ENCODE peak calls at places on chromosomes 12 and 14, in eight cellular contexts. K is GM10248; F is AG09309; S is mesothelial cell of epicardium; B is astrocyte of the spinal cord; R is type B pancreatic cell; W is ovary; Y is CD8-positive, alpha-beta T cell. U is an unnamed sample.

GRCh38 chr14:92990456-92991430 is 67.8 kb downstream of the CHGA start:
- DNase-seq in R (no peak), F (no peak), K (no peak), S (no peak), B (no peak), Y (no peak), W (no peak), U (no peak)

GRCh38 chr12:79555006-79555925 is 135.5 kb downstream of the PAWR start:
- DNase-seq in W (no peak), R (no peak), S (no peak), Y (no peak), K (no peak), F (peak), B (peak), U (no peak)

GRCh38 chr14:47332099-47332498 is 343.3 kb downstream of the MDGA2 start:
- DNase-seq in B (no peak), W (no peak), S (no peak), R (no peak), F (no peak), K (no peak), Y (no peak), U (no peak)

GRCh38 chr14:37114559-37114958 is 57.8 kb downstream of the SLC25A21 start:
- DNase-seq in W (no peak), K (no peak), Y (no peak), B (no peak), R (no peak), F (no peak), S (no peak), U (no peak)

GRCh38 chr14:36207500-36207899 is 31.0 kb upstream of the PTCSC3 start:
- DNase-seq in F (no peak), R (no peak), Y (no peak), K (no peak), B (no peak), S (no peak), W (no peak), U (no peak)

GRCh38 chr12:131885543-131886057 is 8.8 kb upstream of the ULK1 start:
- DNase-seq in B (no peak), F (no peak), S (no peak), Y (no peak), K (no peak), R (no peak), W (no peak), U (no peak)

GRCh38 chr14:104318558-104319488 is 180.4 kb downstream of the KIF26A start:
- DNase-seq in B (no peak), S (peak), F (no peak), W (no peak), R (peak), Y (no peak), K (no peak), U (no peak)

GRCh38 chr14:96751505-96751904 is 45.7 kb upstream of the VRK1 start:
- DNase-seq in W (no peak), F (no peak), R (no peak), Y (no peak), B (no peak), S (no peak), K (no peak), U (no peak)

GRCh38 chr14:53190938-53191337 is 37.8 kb upstream of the DDHD1 start:
- DNase-seq in R (no peak), F (no peak), B (no peak), W (no peak), Y (no peak), K (peak), S (no peak), U (no peak)

GRCh38 chr12:120314220-120314619 is 12.1 kb downstream of the SIRT4 start:
- DNase-seq in Y (no peak), K (no peak), R (no peak), W (no peak), S (no peak), F (no peak), B (no peak), U (no peak)

GRCh38 chr14:67133595-67134441 is 55.4 kb upstream of the GARIN2 start:
- DNase-seq in B (peak), R (no peak), S (no peak), Y (no peak), F (no peak), W (no peak), K (no peak), U (no peak)

GRCh38 chr12:120488057-120488660 is 7.8 kb upstream of the DYNLL1 start:
- DNase-seq in S (no peak), Y (no peak), B (no peak), K (no peak), W (peak), R (no peak), F (no peak), U (no peak)

GRCh38 chr14:77761205-77761931 is 412 bp upstream of the SNW1 start:
- DNase-seq in B (no peak), R (no peak), K (no peak), Y (no peak), S (no peak), F (peak), W (peak), U (no peak)

GRCh38 chr12:118050972-118051910 is 9.7 kb downstream of the WSB2 start:
- DNase-seq in K (no peak), B (no peak), Y (no peak), W (no peak), R (no peak), S (no peak), F (no peak), U (no peak)

DNA sequence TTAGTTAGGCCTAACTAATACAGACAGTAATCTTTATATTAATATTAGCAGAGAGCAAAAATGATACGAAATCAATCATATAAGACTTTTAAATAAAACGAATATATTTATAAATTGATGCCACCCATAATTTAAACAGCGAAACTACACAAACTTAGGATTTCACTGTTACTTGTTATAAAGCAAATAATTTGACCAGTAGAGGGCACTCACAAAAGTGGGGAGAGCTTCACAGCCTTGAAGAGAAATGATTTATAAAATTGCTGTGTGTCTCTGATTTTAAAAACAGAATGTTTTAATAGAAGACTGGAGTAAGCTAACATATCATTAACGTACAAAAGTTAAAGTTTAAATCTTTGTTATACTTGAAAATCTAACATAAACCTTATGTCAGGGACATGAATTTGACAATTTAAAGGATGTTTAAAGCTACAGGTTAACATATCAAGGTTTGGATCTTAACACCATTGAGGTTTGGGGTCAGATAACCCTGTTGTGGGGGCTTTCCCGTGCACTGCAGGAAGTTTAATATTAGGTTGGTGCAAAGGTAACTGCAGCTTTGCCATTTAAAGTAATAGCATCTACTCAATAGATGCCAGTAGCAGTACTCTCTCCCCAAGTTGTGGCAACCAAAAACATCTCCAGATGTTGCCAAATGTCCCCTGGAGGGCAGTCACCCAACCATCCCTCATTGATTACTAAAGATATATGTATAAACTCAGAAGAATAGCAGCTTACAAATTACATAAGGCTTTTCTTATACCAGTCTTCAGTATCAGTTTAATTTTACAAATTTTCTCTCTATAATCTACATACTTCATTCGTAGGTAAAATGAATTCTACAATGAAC is 9.3 kb downstream of the KRAS start:
- DNase-seq in S (no peak), B (peak), Y (peak), K (peak), W (no peak), R (no peak), F (no peak), U (no peak)
- TF ChIP-seq CTCF in S (peak), B (peak), Y (peak), K (peak), W (peak), R (peak), F (peak), U (peak)

GRCh38 chr12:52672321-52672933 is 7.8 kb downstream of the KRT1 start:
- DNase-seq in S (no peak), K (no peak), F (no peak), Y (no peak), W (no peak), R (no peak), B (no peak), U (no peak)

GRCh38 chr12:52670961-52671360 is 9.2 kb downstream of the KRT1 start:
- DNase-seq in F (no peak), S (no peak), B (no peak), W (no peak), R (no peak), Y (no peak), K (no peak), U (no peak)

GRCh38 chr12:52669426-52669825 is 10.8 kb downstream of the KRT1 start:
- DNase-seq in F (no peak), R (no peak), B (no peak), S (no peak), K (no peak), W (no peak), Y (no peak), U (no peak)

GRCh38 chr12:52667931-52668330 is 12.3 kb downstream of the KRT1 start:
- DNase-seq in S (no peak), Y (no peak), K (no peak), B (no peak), R (no peak), F (no peak), W (no peak), U (no peak)

DNA sequence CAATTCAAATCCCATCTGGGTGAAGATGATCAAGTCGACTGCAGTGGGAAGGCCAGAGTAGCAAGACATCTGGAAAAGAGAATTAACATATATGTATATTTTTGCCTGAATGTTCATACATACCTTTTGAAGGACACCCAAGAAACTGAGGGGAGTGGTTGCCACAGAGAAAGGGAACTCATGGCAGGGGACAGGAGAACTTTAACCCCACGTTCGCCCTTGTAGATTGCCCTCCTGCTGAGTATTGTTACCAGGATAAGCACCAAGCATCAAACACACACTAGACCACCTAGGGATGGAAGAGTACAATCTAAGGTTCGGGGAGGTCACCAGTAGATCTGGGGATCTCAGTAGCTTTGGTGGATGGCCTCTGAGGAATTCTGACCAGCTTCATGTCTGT is 9.7 kb downstream of the KRT1 start:
- DNase-seq in W (no peak), R (no peak), F (no peak), Y (no peak), B (no peak), K (no peak), S (no peak), U (no peak)
- TF ChIP-seq CTCF in W (no peak), R (no peak), F (no peak), Y (no peak), B (no peak), K (no peak), S (no peak), U (no peak)

GRCh38 chr14:50344116-50344775 is 32.1 kb downstream of the DMAC2L start:
- DNase-seq in S (no peak), F (no peak), R (no peak), B (no peak), K (peak), W (no peak), Y (peak), U (no peak)

GRCh38 chr14:50344831-50345563 is 32.9 kb downstream of the DMAC2L start:
- DNase-seq in R (no peak), K (no peak), W (no peak), S (no peak), Y (no peak), F (peak), B (no peak), U (no peak)

GRCh38 chr14:50342211-50343080 is 30.3 kb downstream of the DMAC2L start:
- DNase-seq in Y (peak), F (peak), S (no peak), K (peak), B (peak), R (no peak), W (peak), U (no peak)

GRCh38 chr14:50340945-50341344 is 28.8 kb downstream of the DMAC2L start:
- DNase-seq in B (no peak), S (no peak), K (no peak), R (no peak), W (no peak), Y (no peak), F (no peak), U (no peak)

GRCh38 chr14:50343424-50343823 is 31.3 kb downstream of the DMAC2L start:
- DNase-seq in Y (no peak), S (no peak), B (no peak), K (no peak), F (no peak), W (no peak), R (no peak), U (no peak)
- TF ChIP-seq CTCF in Y (no peak), S (no peak), B (no peak), K (no peak), F (no peak), W (no peak), R (no peak), U (no peak)

DNA sequence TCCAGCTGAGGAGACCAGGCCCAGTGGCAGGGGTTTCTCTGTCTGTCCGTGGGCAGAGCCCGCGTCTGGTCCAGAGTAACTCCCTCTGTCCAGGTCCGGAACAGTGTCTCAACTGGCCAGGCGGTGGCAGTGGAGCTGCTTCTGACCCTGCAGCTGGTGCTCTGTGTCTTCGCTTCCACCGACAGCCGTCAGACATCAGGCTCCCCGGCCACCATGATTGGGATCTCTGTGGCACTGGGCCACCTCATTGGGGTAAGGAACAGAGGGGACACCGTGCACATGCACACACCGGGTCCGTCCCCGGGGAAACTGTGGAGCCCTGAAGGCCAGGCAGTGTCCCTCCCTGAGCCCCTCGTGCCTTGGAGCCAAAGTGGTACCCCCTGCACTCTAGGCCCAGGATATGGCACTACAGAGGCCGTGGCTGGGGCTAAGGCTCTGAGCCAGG is 1.5 kb downstream of the AQP6 start:
- DNase-seq in K (no peak), S (no peak), F (no peak), W (peak), Y (no peak), R (no peak), B (peak), U (no peak)
- TF ChIP-seq CTCF in K (no peak), S (no peak), F (peak), W (peak), Y (no peak), R (peak), B (peak), U (no peak)

GRCh38 chr12:17976202-17976601 is 113.8 kb downstream of the RERGL start:
- DNase-seq in F (no peak), R (no peak), W (no peak), Y (no peak), K (no peak), B (no peak), S (no peak), U (no peak)
- TF ChIP-seq CTCF in F (peak), R (peak), W (no peak), Y (no peak), K (no peak), B (peak), S (no peak), U (no peak)

GRCh38 chr12:53825246-53826081 is 73.7 kb upstream of the CISTR start:
- DNase-seq in R (no peak), F (no peak), Y (no peak), B (no peak), S (no peak), W (no peak), K (no peak), U (no peak)
- TF ChIP-seq CTCF in R (no peak), F (no peak), Y (no peak), B (no peak), S (no peak), W (no peak), K (no peak), U (no peak)

GRCh38 chr12:81615031-81615430 is 144.1 kb downstream of the PPFIA2 start:
- DNase-seq in W (no peak), B (no peak), R (no peak), Y (no peak), F (no peak), S (no peak), K (no peak), U (no peak)

GRCh38 chr12:81610955-81611889 is 147.9 kb downstream of the PPFIA2 start:
- DNase-seq in W (no peak), R (no peak), B (no peak), S (no peak), Y (no peak), F (no peak), K (no peak), U (no peak)
- TF ChIP-seq CTCF in W (no peak), R (peak), B (peak), S (no peak), Y (no peak), F (peak), K (peak), U (no peak)

GRCh38 chr12:42590324-42590934 is 883 bp upstream of the PRICKLE1 start:
- DNase-seq in B (no peak), W (peak), F (no peak), K (peak), Y (no peak), R (no peak), S (peak), U (no peak)
- TF ChIP-seq CTCF in B (no peak), W (no peak), F (peak), K (no peak), Y (no peak), R (no peak), S (no peak), U (no peak)

GRCh38 chr12:5689773-5690172 is 255.3 kb downstream of the ANO2 start:
- DNase-seq in S (no peak), K (no peak), F (no peak), B (no peak), R (no peak), W (no peak), Y (no peak), U (no peak)

GRCh38 chr12:5684989-5685388 is 253.1 kb downstream of the NTF3 start:
- DNase-seq in W (no peak), R (no peak), S (no peak), F (no peak), Y (no peak), K (no peak), B (no peak), U (no peak)

GRCh38 chr12:5690240-5690639 is 254.8 kb downstream of the ANO2 start:
- DNase-seq in F (no peak), R (no peak), Y (no peak), B (no peak), S (no peak), W (no peak), K (no peak), U (no peak)

GRCh38 chr12:5685935-5686334 is 254.0 kb downstream of the NTF3 start:
- DNase-seq in W (no peak), Y (no peak), R (no peak), F (no peak), B (no peak), S (no peak), K (peak), U (no peak)

GRCh38 chr12:5688226-5688625 is 256.3 kb downstream of the NTF3 start:
- DNase-seq in B (no peak), Y (no peak), K (no peak), W (no peak), S (no peak), R (no peak), F (no peak), U (no peak)
- TF ChIP-seq CTCF in B (no peak), Y (no peak), K (no peak), W (no peak), S (no peak), R (no peak), F (no peak), U (no peak)